ENCODE peak calls at places on chromosomes 11 and 22, in four cellular contexts. V is CD8-positive, alpha-beta T cell; J is naive thymus-derived CD4-positive, alpha-beta T cell; R is neural progenitor cell. H is an unnamed sample.
A peak's percentile ranks its signal among the peaks of the same experiment; 100 is the strongest.

GRCh38 chr22:50730013-50730891 is 7.8 kb upstream of the ACR start:
- DNase-seq in J (no peak), R (no peak), V (no peak), H (no peak)

GRCh38 chr11:2140411-2141400 is 1.5 kb upstream of the IGF2 start:
- DNase-seq in R (peak; percentile 71), V (no peak), J (no peak), H (no peak)

GRCh38 chr22:50270302-50271010 is at the start of gene MAPK11:
- DNase-seq in R (peak; percentile 92), V (peak; percentile 75), J (peak; percentile 52), H (peak; percentile 68)

GRCh38 chr11:102472127-102472526 is 19.6 kb upstream of the TMEM123 start:
- DNase-seq in R (no peak), J (no peak), V (no peak), H (no peak)

GRCh38 chr11:69704508-69705245 is 855 bp upstream of the FGF19 start:
- DNase-seq in V (no peak), R (peak; percentile 95), J (no peak), H (no peak)

GRCh38 chr22:50691521-50691920 is 18.9 kb downstream of the SHANK3 start:
- DNase-seq in J (peak; percentile 16), R (peak; percentile 62), V (peak; percentile 27), H (no peak)

GRCh38 chr11:8650401-8650990 is 32.0 kb downstream of the TRIM66 start:
- DNase-seq in V (no peak), R (no peak), J (no peak), H (no peak)

GRCh38 chr11:35030716-35031213 is 108.2 kb upstream of the CD44 start:
- DNase-seq in J (no peak), V (peak; percentile 30), R (no peak), H (no peak)

GRCh38 chr22:43819691-43820670 is 7.9 kb upstream of the EFCAB6 start:
- DNase-seq in R (no peak), V (no peak), J (no peak), H (no peak)

GRCh38 chr22:45265546-45265945 is 19.2 kb upstream of the UPK3A start:
- DNase-seq in V (no peak), J (no peak), R (no peak), H (no peak)

GRCh38 chr22:25718109-25718830 is 23.7 kb upstream of the MYO18B start:
- DNase-seq in J (no peak), V (no peak), R (no peak), H (no peak)

GRCh38 chr11:78806214-78807004 is 231.7 kb upstream of the NARS2 start:
- DNase-seq in J (no peak), R (no peak), V (no peak), H (no peak)

GRCh38 chr11:61418136-61418535 is 11.6 kb downstream of the CPSF7 start:
- DNase-seq in R (no peak), J (no peak), V (no peak), H (no peak)

GRCh38 chr11:43904737-43905515 is 24.3 kb downstream of the ALKBH3 start:
- DNase-seq in V (no peak), R (no peak), J (no peak), H (no peak)

GRCh38 chr11:10147195-10147594 is 146.8 kb downstream of the SBF2 start:
- DNase-seq in V (no peak), R (no peak), J (no peak), H (no peak)

GRCh38 chr11:105202844-105203548 is 63.4 kb upstream of the CARD18 start:
- DNase-seq in R (no peak), J (no peak), V (no peak), H (no peak)

GRCh38 chr22:43776081-43776670 is 35.9 kb downstream of the EFCAB6 start:
- DNase-seq in R (no peak), V (no peak), J (no peak), H (no peak)

GRCh38 chr22:46793497-46793896 is 31.0 kb downstream of the TBC1D22A start:
- DNase-seq in R (no peak), V (no peak), J (no peak), H (no peak)

GRCh38 chr11:16883179-16883578 is 131.0 kb downstream of the PLEKHA7 start:
- DNase-seq in R (no peak), V (no peak), J (no peak), H (no peak)

GRCh38 chr11:40381481-40381880 is 1078.0 kb downstream of the LRRC4C start:
- DNase-seq in R (no peak), V (no peak), J (no peak), H (no peak)

GRCh38 chr22:36546932-36547331 is 18.0 kb upstream of the EIF3D start:
- DNase-seq in V (no peak), J (no peak), R (no peak), H (no peak)

GRCh38 chr11:65953471-65953870 is 8.1 kb upstream of the SART1 start:
- DNase-seq in V (no peak), R (no peak), J (no peak), H (no peak)

GRCh38 chr22:33129621-33130020 is 71.4 kb upstream of the SYN3 start:
- DNase-seq in V (no peak), J (no peak), R (no peak), H (no peak)

GRCh38 chr11:109037856-109038780 is 373.2 kb downstream of the DDX10 start:
- DNase-seq in R (peak; percentile 12), V (no peak), J (no peak), H (no peak)

GRCh38 chr22:28051091-28051786 is 132.2 kb upstream of the PITPNB start:
- DNase-seq in V (no peak), J (no peak), R (peak; percentile 25), H (no peak)

GRCh38 chr11:123475478-123475877 is 45.4 kb downstream of the GRAMD1B start:
- DNase-seq in J (no peak), V (no peak), R (peak; percentile 69), H (no peak)

GRCh38 chr22:46936378-46936916 is 174.0 kb downstream of the TBC1D22A start:
- DNase-seq in V (no peak), R (no peak), J (no peak), H (no peak)

GRCh38 chr11:58075781-58076180 is 45.0 kb downstream of the OR6Q1 start:
- DNase-seq in R (no peak), J (no peak), V (no peak), H (no peak)

GRCh38 chr11:19557720-19558140 is 154.9 kb upstream of the NAV2 start:
- DNase-seq in R (peak; percentile 89), V (peak; percentile 71), J (no peak), H (peak; percentile 54)

GRCh38 chr11:120401506-120401905 is 65.3 kb downstream of the ARHGEF12 start:
- DNase-seq in J (no peak), R (no peak), V (no peak), H (no peak)

GRCh38 chr11:105986554-105986953 is 35.5 kb downstream of the MSANTD4 start:
- DNase-seq in R (no peak), V (no peak), J (no peak), H (no peak)

GRCh38 chr22:36221799-36222751 is 17.3 kb downstream of the APOL2 start:
- DNase-seq in J (peak; percentile 12), V (peak; percentile 57), R (peak; percentile 81), H (peak; percentile 9)

GRCh38 chr22:36332623-36333331 is 55.0 kb downstream of the MYH9 start:
- DNase-seq in J (peak; percentile 52), V (peak; percentile 63), R (no peak), H (peak; percentile 47)

GRCh38 chr11:33529461-33529860 is 171.2 kb downstream of the C11orf91 start:
- DNase-seq in J (no peak), V (no peak), R (no peak), H (no peak)

GRCh38 chr11:2186669-2187266 is 15.2 kb upstream of the TH start:
- DNase-seq in V (peak; percentile 47), R (peak; percentile 73), J (peak; percentile 38), H (peak; percentile 12)

GRCh38 chr11:92838655-92839334 is 130.7 kb upstream of the MTNR1B start:
- DNase-seq in V (no peak), J (no peak), R (peak; percentile 56), H (no peak)

GRCh38 chr11:117950320-117950719 is 21.1 kb upstream of the TMPRSS13 start:
- DNase-seq in V (peak; percentile 72), J (peak; percentile 77), R (no peak), H (peak; percentile 63)

GRCh38 chr22:23781065-23781464 is 5.7 kb upstream of the SMARCB1 start:
- DNase-seq in V (no peak), R (no peak), J (no peak), H (no peak)
- H3K4me1 ChIP-seq in V (peaks cover 16% of the 10 kb centered on the region), R (no peaks in the 10 kb centered on the region), J (no peaks in the 10 kb centered on the region), H (no peaks in the 10 kb centered on the region)

GRCh38 chr22:19598054-19598855 is 74.0 kb upstream of the CLDN5 start:
- DNase-seq in R (no peak), J (peak; percentile 20), V (no peak), H (no peak)
- H3K27ac ChIP-seq in R (no peak overlapping the region), J (peak overlapping the region; percentile 75), V (peak overlapping the region; percentile 39), H (peak overlapping the region; percentile 67)

DNA sequence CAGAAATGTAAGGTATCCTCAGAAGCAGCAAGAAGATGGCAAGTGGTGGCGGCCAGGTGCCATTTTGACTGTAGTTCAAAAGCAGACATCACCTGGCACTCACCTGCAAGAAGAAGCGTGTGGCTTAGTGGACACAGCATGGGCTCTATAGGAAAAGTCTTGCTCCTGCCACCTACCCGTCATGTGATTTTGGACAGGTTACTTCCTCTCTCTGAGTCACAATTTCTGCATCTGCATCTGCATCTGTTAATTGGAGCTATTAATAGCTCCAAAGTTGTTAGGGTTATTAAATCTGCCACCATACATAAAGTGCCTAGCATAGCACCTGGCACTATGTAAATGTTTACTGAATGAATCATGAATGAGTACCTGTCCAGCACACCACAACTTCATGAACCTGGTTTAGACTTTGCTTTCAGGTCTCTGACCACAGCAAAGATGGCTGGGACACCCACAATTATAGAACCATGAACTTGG is 16.8 kb downstream of the RAB30 start:
- DNase-seq in V (no peak), J (no peak), R (no peak), H (no peak)
- H3K4me1 ChIP-seq in V (peaks cover 9% of the 10 kb centered on the region), J (peaks cover 8% of the 10 kb centered on the region), R (peaks cover 6% of the 10 kb centered on the region), H (peaks cover 8% of the 10 kb centered on the region)

GRCh38 chr22:39466228-39467006 is 9.6 kb downstream of the MGAT3 start:
- DNase-seq in V (no peak), R (no peak), J (no peak), H (no peak)

GRCh38 chr22:39467390-39467901 is 10.6 kb downstream of the MGAT3 start:
- DNase-seq in R (no peak), J (no peak), V (no peak), H (no peak)

GRCh38 chr22:39462443-39463147 is 5.8 kb downstream of the MGAT3 start:
- DNase-seq in R (peak; percentile 70), V (no peak), J (no peak), H (no peak)

GRCh38 chr22:39463277-39463676 is 6.5 kb downstream of the MGAT3 start:
- DNase-seq in J (no peak), V (no peak), R (no peak), H (no peak)

DNA sequence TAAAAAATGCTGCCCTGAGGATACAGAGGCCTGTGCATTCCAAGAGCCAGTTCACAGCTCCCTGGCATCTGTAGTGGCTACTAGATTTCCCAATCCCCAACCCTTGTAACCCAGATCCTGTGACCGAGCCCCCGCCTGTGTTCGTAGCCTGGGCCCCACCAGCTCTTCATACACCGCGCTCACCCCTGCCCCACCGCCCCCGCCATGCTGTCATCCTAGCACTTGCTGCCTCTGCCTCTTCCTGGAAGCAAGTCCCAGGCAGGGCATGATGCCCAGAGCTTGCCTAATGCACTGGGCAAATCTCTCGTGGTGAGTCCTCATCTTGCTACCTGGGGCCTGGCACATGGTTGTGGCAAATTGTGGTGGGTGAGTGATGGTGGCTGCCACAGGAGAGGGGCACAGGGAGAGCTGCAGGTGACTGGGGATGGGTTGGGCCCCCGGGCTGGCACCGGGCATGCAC is 7.1 kb downstream of the MGAT3 start:
- DNase-seq in V (no peak), J (no peak), R (no peak), H (no peak)
- H3K27ac ChIP-seq in V (no peak overlapping the region), J (no peak overlapping the region), R (no peak overlapping the region), H (no peak overlapping the region)